ENCODE peak calls at places on chromosomes 13 and 19, in ten cellular contexts. G, N, J, S, R, H, W, X, P and O are unnamed samples.
A peak's percentile ranks its signal among the peaks of the same experiment; 100 is the strongest.

GRCh38 chr13:41315466-41316047 is 4.5 kb downstream of the NAA16 start:
- DNase-seq in G (no peak), N (no peak), J (no peak), S (no peak), R (no peak), H (no peak), W (no peak), X (no peak), P (no peak), O (no peak)

GRCh38 chr13:33721719-33722118 is 96.2 kb upstream of the RFC3 start:
- DNase-seq in G (no peak), N (no peak), J (no peak), S (no peak), R (no peak), H (no peak), W (no peak), X (no peak), P (no peak), O (no peak)

GRCh38 chr19:18089726-18090125 is 3.0 kb upstream of the IL12RB1 start:
- DNase-seq in G (no peak), N (no peak), J (peak; percentile 31), S (no peak), R (no peak), H (no peak), W (no peak), X (no peak), P (no peak), O (no peak)

GRCh38 chr19:4795400-4795799 is 3.9 kb downstream of the FEM1A start:
- DNase-seq in G (no peak), N (no peak), J (peak; percentile 33), S (no peak), R (no peak), H (no peak), W (no peak), X (no peak), P (no peak), O (no peak)

GRCh38 chr19:38949580-38950367 is 19.0 kb downstream of the MRPS12 start:
- DNase-seq in G (no peak), N (no peak), J (peak; percentile 99), S (peak; percentile 92), R (peak; percentile 98), H (peak; percentile 81), W (peak; percentile 50), X (no peak), P (no peak), O (no peak)

GRCh38 chr13:64446372-64446771 is 2783.8 kb downstream of the PCDH9 start:
- DNase-seq in G (no peak), N (no peak), J (peak; percentile 13), S (no peak), R (peak; percentile 13), H (no peak), W (no peak), X (no peak), P (no peak), O (no peak)

GRCh38 chr13:74444877-74445479 is 310.8 kb upstream of the KLF12 start:
- DNase-seq in G (no peak), N (no peak), J (no peak), S (no peak), R (no peak), H (no peak), W (no peak), X (no peak), P (no peak), O (no peak)

GRCh38 chr19:7565332-7565731 is 29.8 kb downstream of the PNPLA6 start:
- DNase-seq in G (no peak), N (no peak), J (peak; percentile 41), S (no peak), R (no peak), H (no peak), W (no peak), X (no peak), P (no peak), O (no peak)

GRCh38 chr13:98916403-98916802 is 61.5 kb downstream of the DOCK9 start:
- DNase-seq in G (no peak), N (no peak), J (no peak), S (no peak), R (no peak), H (no peak), W (no peak), X (no peak), P (no peak), O (no peak)

GRCh38 chr13:50261502-50261901 is 246.3 kb downstream of the KCNRG start:
- DNase-seq in G (no peak), N (no peak), J (no peak), S (no peak), R (no peak), H (no peak), W (no peak), X (peak; percentile 5), P (no peak), O (no peak)

GRCh38 chr19:41997121-41997850 is 3.3 kb upstream of the ATP1A3 start:
- DNase-seq in G (no peak), N (peak; percentile 52), J (peak; percentile 96), S (no peak), R (peak; percentile 89), H (no peak), W (no peak), X (peak; percentile 75), P (no peak), O (peak; percentile 27)